ENCODE peak calls at places on chromosomes 12 and 14, in four cellular contexts. I is A549, J is GM23338, L is H1. R is an unnamed sample.

GRCh38 chr14:56590535-56590951 is 10.9 kb downstream of the TMEM260 start:
- DNase-seq in I (no peak), J (peak; percentile 49), L (no peak), R (no peak)

GRCh38 chr14:96424104-96424989 is 32.4 kb downstream of the AK7 start:
- DNase-seq in I (peak; percentile 57), J (peak; percentile 90), L (no peak), R (peak; percentile 76)

GRCh38 chr12:4086481-4086880 is 187.1 kb upstream of the CCND2 start:
- DNase-seq in I (no peak), J (no peak), L (no peak), R (no peak)

GRCh38 chr14:49579841-49580240 is 6.3 kb downstream of the RPS29 start:
- DNase-seq in I (no peak), J (no peak), L (no peak), R (no peak)

GRCh38 chr12:109994262-109995175 is 1.6 kb downstream of the GIT2 start:
- DNase-seq in I (no peak), J (no peak), L (no peak), R (no peak)

GRCh38 chr12:37547611-37548010 is 769.0 kb upstream of the ALG10B start:
- DNase-seq in I (no peak), J (no peak), L (no peak), R (no peak)

GRCh38 chr14:104280902-104281767 is 142.7 kb downstream of the KIF26A start:
- DNase-seq in I (no peak), J (no peak), L (no peak), R (no peak)

GRCh38 chr14:59202031-59202430 is 13.6 kb downstream of the DAAM1 start:
- DNase-seq in I (no peak), J (no peak), L (no peak), R (no peak)

GRCh38 chr12:90630006-90630405 is 325.0 kb downstream of the CCER1 start:
- DNase-seq in I (no peak), J (no peak), L (no peak), R (no peak)

GRCh38 chr12:57434517-57435223 is at the start of gene INHBC:
- DNase-seq in I (no peak), J (no peak), L (no peak), R (peak; percentile 56)

GRCh38 chr14:104647467-104648063 is 41.9 kb upstream of the INF2 start:
- DNase-seq in I (no peak), J (no peak), L (no peak), R (no peak)

GRCh38 chr12:119176267-119177055 is 2.3 kb upstream of the HSPB8 start:
- DNase-seq in I (peak; percentile 66), J (peak; percentile 45), L (no peak), R (peak; percentile 95)

GRCh38 chr12:74770552-74770951 is 232.9 kb downstream of the ATXN7L3B start:
- DNase-seq in I (no peak), J (no peak), L (no peak), R (no peak)

GRCh38 chr14:89748004-89748403 is 206.5 kb downstream of the EFCAB11 start:
- DNase-seq in I (no peak), J (no peak), L (no peak), R (peak; percentile 2)

GRCh38 chr14:104782823-104783170 is 12.8 kb downstream of the AKT1 start:
- DNase-seq in I (no peak), J (no peak), L (no peak), R (no peak)

DNA sequence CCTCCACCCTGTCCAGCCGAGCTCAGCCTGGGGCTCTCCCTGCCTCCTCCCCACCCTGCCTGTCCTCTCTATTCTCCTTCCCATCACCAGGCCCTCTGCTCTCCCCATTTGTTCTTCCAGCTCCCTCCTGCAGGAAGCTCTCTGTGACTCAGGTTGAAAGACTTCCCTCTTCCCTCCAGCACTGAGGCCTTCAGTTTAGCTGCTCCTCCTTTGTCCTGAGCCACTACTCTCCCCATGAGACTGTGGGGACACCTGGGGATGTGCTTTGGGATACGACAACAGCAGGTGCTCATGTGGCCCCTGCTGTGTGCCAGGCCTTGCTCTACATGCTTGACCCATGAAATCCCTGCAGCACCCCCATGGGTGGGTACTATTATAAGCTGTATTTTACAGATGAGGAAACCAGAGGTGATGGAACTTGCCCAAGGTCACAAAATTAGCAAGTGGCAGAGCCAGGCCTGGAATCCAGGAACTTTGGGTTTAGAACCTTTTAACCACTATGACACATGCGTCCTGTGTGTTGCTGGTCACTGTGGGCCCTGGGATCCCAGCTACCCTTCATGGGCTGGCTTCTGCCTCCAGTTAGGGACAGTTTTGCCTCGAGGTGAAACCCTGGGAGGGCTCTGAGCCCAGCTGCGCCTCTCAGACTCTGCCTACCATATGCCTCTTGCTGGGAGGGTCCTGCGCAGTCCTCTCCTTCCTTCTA is 5.5 kb downstream of the KRT80 start:
- DNase-seq in I (no peak), J (no peak), L (no peak), R (peak; percentile 86)
- H3K4me1 ChIP-seq in I (peaks cover 90% of the 10 kb centered on the region), J (peaks cover 13% of the 10 kb centered on the region), L (peaks cover 26% of the 10 kb centered on the region), R (peaks cover 86% of the 10 kb centered on the region)

GRCh38 chr12:113134521-113134951 is 1.0 kb downstream of the RASAL1 start:
- DNase-seq in I (no peak), J (no peak), L (no peak), R (no peak)
- H3K4me2 ChIP-seq in I (peak overlapping the region; percentile 94), J (peak overlapping the region; percentile 98), L (peak overlapping the region; percentile 84), R (no peak overlapping the region)

DNA sequence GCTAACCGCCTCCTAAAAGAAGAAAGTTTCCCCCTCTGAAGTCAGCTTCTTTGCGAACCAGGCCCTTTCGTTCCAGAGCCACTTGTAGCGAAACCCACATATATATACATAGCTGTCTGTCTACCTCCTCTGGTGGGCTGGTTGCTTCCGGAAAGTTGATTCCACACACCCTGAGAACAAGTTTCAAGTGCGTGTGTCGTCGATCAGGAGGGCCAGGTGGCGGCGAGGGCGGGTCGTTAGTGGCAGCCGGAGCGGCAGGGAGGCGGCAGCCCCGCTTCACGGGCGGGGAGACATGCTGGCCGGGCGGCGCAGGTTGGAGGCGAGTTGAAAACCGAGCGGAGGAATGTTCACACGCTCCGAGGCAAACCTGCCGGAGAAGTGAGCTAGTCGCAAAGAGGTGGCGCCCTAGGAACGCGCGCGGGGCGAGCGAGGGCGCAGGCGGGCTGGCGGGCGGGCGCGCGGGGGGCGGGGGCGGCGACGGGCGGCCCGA is 2.6 kb downstream of the PTHLH start:
- DNase-seq in I (peak; percentile 47), J (peak; percentile 87), L (no peak), R (peak; percentile 55)
- H3K4me1 ChIP-seq in I (peaks cover 83% of the 10 kb centered on the region), J (peaks cover 68% of the 10 kb centered on the region), L (peaks cover 11% of the 10 kb centered on the region), R (peaks cover 25% of the 10 kb centered on the region)

GRCh38 chr12:11499802-11500201 is 104.4 kb upstream of the PRB2 start:
- DNase-seq in I (no peak), J (no peak), L (no peak), R (no peak)
- H3K4me2 ChIP-seq in I (no peak overlapping the region), J (peak overlapping the region; percentile 92), L (peak overlapping the region; percentile 82), R (no peak overlapping the region)

DNA sequence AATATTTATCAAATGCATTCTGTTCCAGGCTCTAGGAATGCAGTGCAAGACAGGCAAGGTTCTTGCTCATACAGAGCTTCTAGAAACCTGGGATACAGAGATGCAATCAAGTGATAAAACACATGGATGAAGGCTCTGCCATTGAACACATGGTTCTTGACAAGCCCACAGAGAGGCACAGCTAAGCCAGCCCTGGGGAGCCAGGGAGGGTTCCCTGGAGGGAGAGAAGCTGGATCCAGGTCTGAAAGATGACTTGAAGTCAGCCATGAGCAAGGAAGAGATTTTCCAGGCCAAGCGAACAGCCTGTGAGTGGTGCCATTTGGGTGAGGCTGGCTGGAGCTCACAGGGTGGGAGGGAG is 66.2 kb downstream of the IRF2BPL start:
- DNase-seq in I (no peak), J (no peak), L (no peak), R (no peak)
- H3K4me1 ChIP-seq in I (peaks cover 52% of the 10 kb centered on the region), J (peaks cover 59% of the 10 kb centered on the region), L (peaks cover 33% of the 10 kb centered on the region), R (peaks cover 48% of the 10 kb centered on the region)

R was measured in mesenchymal stem cell.